ENCODE peak calls at places on chromosomes 12 and 14, in four cellular contexts. Z is fibroblast of pulmonary artery, T is T-helper 1 cell, R is spleen. D is an unnamed sample.

GRCh38 chr12:131620946-131621681 is 89.8 kb upstream of the SFSWAP start:
- DNase-seq in R (peak), T (no peak), Z (no peak), D (no peak)

GRCh38 chr12:57619434-57620244 is 8.4 kb downstream of the ARHGEF25 start:
- DNase-seq in Z (no peak), R (no peak), T (no peak), D (peak)

GRCh38 chr12:20350495-20350894 is 17.8 kb upstream of the PDE3A start:
- DNase-seq in R (no peak), T (no peak), Z (peak), D (no peak)

GRCh38 chr12:43180242-43180641 is 371.8 kb downstream of the ADAMTS20 start:
- DNase-seq in R (no peak), Z (no peak), T (no peak), D (no peak)

GRCh38 chr14:68664225-68664681 is 128.6 kb downstream of the ZFP36L1 start:
- DNase-seq in Z (no peak), R (no peak), T (no peak), D (no peak)

GRCh38 chr12:108257004-108257403 is 82.1 kb downstream of the CMKLR1 start:
- DNase-seq in Z (no peak), R (no peak), T (no peak), D (no peak)

GRCh38 chr12:93733358-93733757 is 56.2 kb downstream of the CRADD start:
- DNase-seq in R (no peak), T (no peak), Z (no peak), D (no peak)

GRCh38 chr12:110371408-110372055 is 32.0 kb downstream of the ANAPC7 start:
- DNase-seq in T (no peak), Z (no peak), R (peak), D (no peak)

GRCh38 chr12:42589465-42590323 is at the start of gene PRICKLE1:
- DNase-seq in R (peak), T (no peak), Z (peak), D (peak)

GRCh38 chr12:93670104-93670503 is 7.1 kb upstream of the CRADD start:
- DNase-seq in T (no peak), R (no peak), Z (no peak), D (no peak)

GRCh38 chr12:46187023-46187422 is 81.8 kb downstream of the SLC38A1 start:
- DNase-seq in T (no peak), Z (peak), R (no peak), D (no peak)

GRCh38 chr12:6070472-6071257 is 53.8 kb downstream of the VWF start:
- DNase-seq in R (no peak), Z (no peak), T (no peak), D (no peak)

GRCh38 chr12:96120359-96121100 is 73.6 kb upstream of the ELK3 start:
- DNase-seq in Z (no peak), R (no peak), T (no peak), D (no peak)

GRCh38 chr12:16347391-16348298 is at the start of gene MGST1:
- DNase-seq in Z (peak), T (no peak), R (peak), D (no peak)

D was measured in T-helper 17 cell.